ENCODE peak calls at places on chromosomes 7 and 10, in six cellular contexts. D, J, W, Y, Z and C are unnamed samples.

GRCh38 chr10:71293446-71294090 is 25.5 kb upstream of the SLC29A3 start:
- DNase-seq in Y (no peak), J (no peak), Z (no peak), D (no peak), W (no peak), C (no peak)

GRCh38 chr7:492714-493065 is 27.0 kb downstream of the PDGFA start:
- DNase-seq in Y (no peak), D (no peak), J (no peak), Z (no peak), W (no peak), C (no peak)

GRCh38 chr10:6296456-6297214 is 93.9 kb downstream of the PFKFB3 start:
- DNase-seq in D (no peak), W (no peak), J (peak; percentile 52), Z (no peak), Y (no peak), C (no peak)

GRCh38 chr7:142519077-142519789 is 230.0 kb upstream of the PRSS1 start:
- DNase-seq in Y (no peak), J (no peak), W (peak; percentile 20), Z (no peak), D (no peak), C (no peak)

GRCh38 chr10:72334832-72335393 is 19.8 kb downstream of the DNAJB12 start:
- DNase-seq in J (peak; percentile 92), D (peak; percentile 35), Y (peak; percentile 85), Z (peak; percentile 99), W (peak; percentile 98), C (peak; percentile 91)

GRCh38 chr10:98478430-98479222 is 31.9 kb upstream of the HPS1 start:
- DNase-seq in Y (no peak), Z (peak; percentile 13), W (no peak), J (no peak), D (no peak), C (no peak)

GRCh38 chr10:69004821-69005220 is 16.2 kb downstream of the KIFBP start:
- DNase-seq in J (no peak), W (peak; percentile 71), Z (peak; percentile 81), Y (no peak), D (no peak), C (no peak)

GRCh38 chr10:122233857-122234348 is 37.2 kb upstream of the BTBD16 start:
- DNase-seq in Y (no peak), J (no peak), D (no peak), W (no peak), Z (no peak), C (no peak)

GRCh38 chr7:18895456-18895855 is 222.0 kb downstream of the TWIST1 start:
- DNase-seq in D (no peak), W (no peak), J (no peak), Z (peak; percentile 55), Y (no peak), C (no peak)

GRCh38 chr7:73904219-73905136 is 43.5 kb downstream of the TMEM270 start:
- DNase-seq in W (no peak), J (no peak), Z (no peak), Y (no peak), D (no peak), C (no peak)

GRCh38 chr7:101696-102376 is 90.5 kb upstream of the FAM20C start:
- DNase-seq in D (no peak), J (no peak), Y (no peak), W (no peak), Z (peak; percentile 48), C (no peak)

GRCh38 chr7:25735674-25736242 is 416.2 kb upstream of the NFE2L3 start:
- DNase-seq in W (no peak), J (no peak), Z (no peak), D (no peak), Y (no peak), C (no peak)

GRCh38 chr10:103888113-103888841 is 29.7 kb downstream of the STN1 start:
- DNase-seq in W (peak; percentile 32), Z (peak; percentile 86), Y (peak; percentile 27), J (peak; percentile 82), D (no peak), C (no peak)

GRCh38 chr10:24873281-24873683 is 79.1 kb downstream of the PRTFDC1 start:
- DNase-seq in Z (peak; percentile 98), W (no peak), D (no peak), Y (no peak), J (no peak), C (no peak)

GRCh38 chr7:13447637-13448036 is 541.8 kb downstream of the ETV1 start:
- DNase-seq in D (no peak), Z (no peak), W (no peak), J (no peak), Y (no peak), C (no peak)

GRCh38 chr10:88974446-88975376 is 15.9 kb upstream of the FAS start:
- DNase-seq in Z (no peak), W (no peak), D (no peak), J (no peak), Y (no peak), C (no peak)

GRCh38 chr7:117157121-117157870 is 165.6 kb downstream of the WNT2 start:
- DNase-seq in D (peak; percentile 30), Y (no peak), W (no peak), J (no peak), Z (peak; percentile 94), C (no peak)

GRCh38 chr7:69109131-69109740 is 489.0 kb upstream of the AUTS2 start:
- DNase-seq in J (no peak), W (no peak), Y (no peak), Z (no peak), D (no peak), C (no peak)

GRCh38 chr10:54262726-54263125 is 538.3 kb downstream of the PCDH15 start:
- DNase-seq in Y (no peak), W (no peak), D (no peak), J (no peak), Z (no peak), C (no peak)

GRCh38 chr10:16987976-16988610 is 141.5 kb downstream of the CUBN start:
- DNase-seq in D (no peak), Y (no peak), W (no peak), J (no peak), Z (no peak), C (no peak)

GRCh38 chr10:127196227-127196954 is at the start of gene INSYN2A:
- DNase-seq in Y (peak; percentile 6), Z (peak; percentile 61), D (peak; percentile 21), J (peak; percentile 23), W (no peak), C (no peak)

GRCh38 chr10:92923416-92923815 is 75.1 kb downstream of the EXOC6 start:
- DNase-seq in D (no peak), Z (peak; percentile 0), W (no peak), Y (no peak), J (no peak), C (no peak)

GRCh38 chr10:137031-137430 is 1.8 kb downstream of the ZMYND11 start:
- DNase-seq in J (peak; percentile 46), Y (peak; percentile 53), D (no peak), Z (peak; percentile 23), W (no peak), C (peak; percentile 72)

GRCh38 chr10:79066460-79067240 is 2.1 kb upstream of the ZMIZ1 start:
- DNase-seq in Y (no peak), D (no peak), W (no peak), Z (peak; percentile 24), J (peak; percentile 63), C (peak; percentile 29)

GRCh38 chr10:17737021-17737965 is 14.7 kb upstream of the TMEM236 start:
- DNase-seq in Z (peak; percentile 67), J (no peak), Y (no peak), W (no peak), D (no peak), C (no peak)

GRCh38 chr10:21173964-21174669 is 277.0 kb upstream of the NEBL start:
- DNase-seq in Z (peak; percentile 24), J (peak; percentile 83), Y (peak; percentile 65), W (no peak), D (peak; percentile 52), C (peak; percentile 64)

GRCh38 chr10:77131214-77131613 is 506.4 kb downstream of the KCNMA1 start:
- DNase-seq in J (no peak), W (no peak), Z (no peak), D (no peak), Y (no peak), C (no peak)

GRCh38 chr10:30510184-30510931 is 76.4 kb downstream of the MAP3K8 start:
- DNase-seq in D (no peak), J (peak; percentile 36), W (no peak), Y (peak; percentile 33), Z (peak; percentile 62), C (peak; percentile 54)

GRCh38 chr7:155482511-155483183 is 24.7 kb downstream of the EN2 start:
- DNase-seq in D (no peak), W (no peak), J (no peak), Z (no peak), Y (no peak), C (no peak)

GRCh38 chr10:93718937-93719725 is 16.7 kb upstream of the FRA10AC1 start:
- DNase-seq in W (peak; percentile 3), Z (peak; percentile 3), J (no peak), D (no peak), Y (no peak), C (no peak)

GRCh38 chr10:94439275-94439861 is 37.0 kb downstream of the TBC1D12 start:
- DNase-seq in Y (no peak), J (peak; percentile 12), W (no peak), Z (peak; percentile 46), D (no peak), C (no peak)

GRCh38 chr10:103427866-103428265 is 24.3 kb downstream of the CALHM2 start:
- DNase-seq in D (no peak), W (no peak), Z (no peak), Y (no peak), J (no peak), C (no peak)

GRCh38 chr10:43869669-43870322 is 221.1 kb upstream of the ZNF32 start:
- DNase-seq in Z (no peak), D (no peak), W (no peak), Y (no peak), J (no peak), C (no peak)

GRCh38 chr10:119221666-119222065 is 14.3 kb downstream of the GRK5 start:
- DNase-seq in W (no peak), Z (no peak), Y (no peak), D (no peak), J (no peak), C (no peak)

GRCh38 chr7:35185908-35186731 is 67.8 kb downstream of the TBX20 start:
- DNase-seq in W (no peak), Z (peak; percentile 68), J (peak; percentile 68), Y (peak; percentile 40), D (peak; percentile 29), C (peak; percentile 31)

GRCh38 chr7:113890326-113891030 is 28.3 kb downstream of the PPP1R3A start:
- DNase-seq in Z (peak; percentile 3), J (no peak), D (no peak), W (no peak), Y (no peak), C (no peak)

GRCh38 chr10:61943699-61944444 is 42.4 kb downstream of the ARID5B start:
- DNase-seq in W (no peak), Y (no peak), D (no peak), Z (peak; percentile 83), J (peak; percentile 23), C (no peak)

GRCh38 chr10:130250127-130250526 is 113.9 kb downstream of the GLRX3 start:
- DNase-seq in J (no peak), Z (no peak), D (no peak), W (no peak), Y (no peak), C (no peak)

GRCh38 chr7:132472463-132473120 is 103.7 kb downstream of the PLXNA4 start:
- DNase-seq in Z (peak; percentile 50), D (no peak), Y (no peak), J (no peak), W (no peak), C (no peak)